ENCODE peak calls at places on chromosome 2, in four cellular contexts. B is H1, T is HCT116, R is GM12878. F is an unnamed sample.

GRCh38 chr2:232444409-232445148 is 11.4 kb upstream of the ALPI start:
- DNase-seq in T (peak; percentile 56), R (no peak), B (peak; percentile 44), F (peak; percentile 59)

GRCh38 chr2:240089306-240089705 is 36.0 kb upstream of the OR6B3 start:
- DNase-seq in R (no peak), B (no peak), T (no peak), F (no peak)

GRCh38 chr2:184890311-184890710 is 292.0 kb downstream of the ZNF804A start:
- DNase-seq in R (no peak), B (no peak), T (no peak), F (no peak)

GRCh38 chr2:171237754-171238505 is 77.2 kb upstream of the TLK1 start:
- DNase-seq in R (no peak), T (no peak), B (no peak), F (no peak)

GRCh38 chr2:1997976-1998375 is 253.7 kb upstream of the PXDN start:
- DNase-seq in R (no peak), B (no peak), T (no peak), F (no peak)

GRCh38 chr2:105576440-105577241 is 168.1 kb upstream of the NCK2 start:
- DNase-seq in T (peak; percentile 16), B (no peak), R (no peak), F (peak; percentile 38)

GRCh38 chr2:241129086-241129871 is 20.0 kb downstream of the PASK start:
- DNase-seq in T (no peak), B (no peak), R (no peak), F (no peak)

GRCh38 chr2:75896779-75897366 is 186.2 kb upstream of the GCFC2 start:
- DNase-seq in T (no peak), R (no peak), B (peak; percentile 39), F (peak; percentile 40)

GRCh38 chr2:14752294-14752693 is 119.8 kb downstream of the LRATD1 start:
- DNase-seq in B (no peak), T (no peak), R (no peak), F (no peak)

GRCh38 chr2:68943581-68944568 is 8.8 kb downstream of the GKN2 start:
- DNase-seq in T (peak; percentile 34), B (no peak), R (no peak), F (peak; percentile 30)

GRCh38 chr2:180495606-180496005 is 484.8 kb upstream of the UBE2E3 start:
- DNase-seq in T (no peak), R (no peak), B (no peak), F (no peak)

GRCh38 chr2:68905116-68905515 is 33.9 kb upstream of the BMP10 start:
- DNase-seq in R (no peak), T (no peak), B (no peak), F (no peak)

GRCh38 chr2:235468978-235469694 is 24.7 kb upstream of the AGAP1 start:
- DNase-seq in R (no peak), B (no peak), T (peak; percentile 67), F (peak; percentile 46)

GRCh38 chr2:60882971-60883753 is 1.8 kb downstream of the REL start:
- DNase-seq in R (peak; percentile 61), B (no peak), T (no peak), F (peak; percentile 27)

GRCh38 chr2:221517362-221518121 is 54.6 kb downstream of the EPHA4 start:
- DNase-seq in R (peak; percentile 57), B (no peak), T (peak; percentile 8), F (no peak)

GRCh38 chr2:154555700-154556099 is 142.8 kb upstream of the KCNJ3 start:
- DNase-seq in R (no peak), T (no peak), B (no peak), F (no peak)

GRCh38 chr2:64327510-64328414 is 126.2 kb upstream of the LGALSL start:
- DNase-seq in B (no peak), T (no peak), R (peak; percentile 43), F (no peak)

GRCh38 chr2:40318931-40319330 is 133.0 kb downstream of the SLC8A1 start:
- DNase-seq in T (no peak), B (no peak), R (no peak), F (no peak)

GRCh38 chr2:216992056-216992455 is 132.2 kb upstream of the TNP1 start:
- DNase-seq in R (no peak), T (no peak), B (no peak), F (no peak)

GRCh38 chr2:95354469-95354901 is 48.0 kb upstream of the FAHD2A start:
- DNase-seq in B (no peak), T (no peak), R (no peak), F (no peak)

GRCh38 chr2:145687445-145688104 is 1167.7 kb upstream of the ZEB2 start:
- DNase-seq in R (no peak), T (no peak), B (peak; percentile 5), F (no peak)

GRCh38 chr2:173058097-173058496 is 17.5 kb upstream of the MAP3K20 start:
- DNase-seq in R (no peak), T (no peak), B (no peak), F (no peak)

GRCh38 chr2:230864122-230864604 is 579 bp upstream of the ITM2C start:
- DNase-seq in R (no peak), T (no peak), B (no peak), F (no peak)

GRCh38 chr2:24122356-24123211 is 550 bp downstream of the PFN4 start:
- DNase-seq in T (no peak), B (no peak), R (no peak), F (no peak)

GRCh38 chr2:230872968-230873669 is 8.4 kb downstream of the ITM2C start:
- DNase-seq in B (no peak), R (peak; percentile 74), T (no peak), F (no peak)

GRCh38 chr2:231288535-231289078 is 90.2 kb downstream of the ARMC9 start:
- DNase-seq in R (no peak), T (no peak), B (no peak), F (no peak)

GRCh38 chr2:5911801-5912200 is 219.6 kb downstream of the SOX11 start:
- DNase-seq in R (no peak), T (no peak), B (no peak), F (no peak)

GRCh38 chr2:112679484-112679883 is 33.7 kb downstream of the SLC20A1 start:
- DNase-seq in T (no peak), B (no peak), R (no peak), F (no peak)

GRCh38 chr2:60461421-60462108 is 91.9 kb downstream of the BCL11A start:
- DNase-seq in R (no peak), T (no peak), B (no peak), F (no peak)

GRCh38 chr2:207008105-207008990 is 69.0 kb downstream of the CPO start:
- DNase-seq in B (peak; percentile 63), T (no peak), R (no peak), F (no peak)

GRCh38 chr2:31269087-31269486 is 35.1 kb downstream of the EHD3 start:
- DNase-seq in T (no peak), B (no peak), R (no peak), F (no peak)

GRCh38 chr2:240928476-240929363 is 22.6 kb downstream of the CROCC2 start:
- DNase-seq in T (no peak), R (no peak), B (no peak), F (no peak)

GRCh38 chr2:8455236-8456148 is 226.4 kb upstream of the ID2 start:
- DNase-seq in R (no peak), T (no peak), B (no peak), F (no peak)

DNA sequence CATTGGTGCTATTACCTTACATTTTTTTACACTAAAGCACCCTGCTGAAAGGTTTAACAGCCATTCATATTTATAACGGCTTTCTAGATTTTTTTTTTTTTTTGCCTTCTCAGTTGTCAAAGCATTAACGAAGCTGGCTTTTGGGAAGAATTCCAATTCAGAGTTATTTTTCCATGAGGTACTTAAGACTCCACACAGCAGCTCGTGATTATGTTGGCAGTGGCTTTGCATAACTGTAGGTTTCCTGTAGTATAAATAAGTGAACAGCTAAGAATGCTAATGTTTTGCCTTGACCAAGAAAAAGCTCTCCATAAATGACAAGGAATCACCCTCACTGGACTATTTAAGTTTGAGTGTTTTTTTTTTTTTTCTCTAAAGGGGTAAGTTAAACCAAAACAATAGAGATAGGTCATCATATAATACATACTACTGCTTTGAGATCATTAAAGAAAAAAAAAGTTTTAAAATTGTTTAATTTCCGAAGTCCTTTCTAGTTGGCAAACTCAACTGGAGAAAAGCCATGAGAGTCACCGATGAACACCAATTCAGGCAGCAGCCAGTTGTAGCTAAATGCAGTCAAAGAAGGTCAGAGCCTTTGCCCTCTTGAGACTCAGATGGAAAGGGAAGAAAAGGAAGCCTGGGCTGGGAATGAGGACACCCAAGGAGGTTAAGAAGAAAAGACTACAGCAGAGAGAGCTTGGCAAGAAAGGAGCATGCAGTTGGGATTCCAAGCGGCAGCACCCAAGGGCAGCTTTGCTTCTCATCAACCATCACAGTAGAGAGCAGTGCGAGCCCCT is 187.4 kb upstream of the NCKAP5 start:
- DNase-seq in T (no peak), R (no peak), B (no peak), F (no peak)
- TF ChIP-seq EGR1 in T (no peak), R (no peak), B (no peak), F (no peak)

DNA sequence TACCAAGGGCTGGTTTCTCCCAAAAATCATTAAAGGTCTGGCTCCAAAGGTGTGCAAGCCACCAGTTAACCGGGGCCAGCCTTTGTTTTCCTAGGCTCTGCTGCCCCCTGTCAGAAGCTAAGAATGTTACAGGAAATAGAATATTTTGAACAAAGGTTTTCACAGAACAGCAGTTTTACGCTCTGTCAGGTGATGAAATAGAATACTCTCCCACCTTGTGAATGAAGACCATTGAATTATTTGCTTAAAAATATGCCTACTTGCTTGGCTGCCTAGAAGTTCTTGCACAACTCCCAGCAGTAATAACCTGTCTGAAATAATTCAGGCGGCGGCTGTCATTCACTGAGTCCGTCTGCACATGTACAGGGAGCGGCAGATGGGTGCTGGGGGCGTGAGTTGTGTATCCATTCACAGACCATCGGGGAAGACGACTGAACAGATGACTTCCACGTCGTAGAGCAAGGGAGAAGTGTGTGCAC is 56.3 kb downstream of the SF3B1 start:
- DNase-seq in B (no peak), T (peak; percentile 37), R (no peak), F (peak; percentile 59)
- TF ChIP-seq CTCF in B (peak; percentile 75), T (peak; percentile 78), R (peak; percentile 64), F (peak; percentile 65)

GRCh38 chr2:219081701-219082331 is 21.1 kb upstream of the IHH start:
- DNase-seq in R (no peak), B (no peak), T (no peak), F (no peak)
- TF ChIP-seq EGR1 in R (no peak), B (no peak), T (no peak), F (no peak)

DNA sequence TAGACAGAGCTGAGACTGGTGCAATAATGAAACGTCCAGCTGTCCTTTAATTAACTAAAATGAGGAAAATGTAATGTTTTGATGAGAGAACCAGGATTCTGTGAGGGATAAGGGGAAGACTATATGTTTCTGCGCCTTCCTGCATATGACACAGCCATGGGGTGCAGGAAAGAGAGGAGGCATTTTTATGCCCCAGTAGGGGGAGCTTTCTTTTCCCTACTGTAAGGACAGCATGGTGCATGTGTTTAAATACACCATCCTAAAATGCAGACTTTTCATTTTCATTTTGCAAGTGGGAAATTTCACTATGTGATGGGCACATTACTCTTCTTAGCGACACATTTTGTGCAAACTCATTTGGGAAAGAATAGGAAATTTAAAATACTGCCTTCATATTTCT is 446.1 kb downstream of the ARHGAP15 start:
- DNase-seq in B (no peak), T (peak; percentile 7), R (no peak), F (no peak)
- TF ChIP-seq CTCF in B (peak; percentile 66), T (peak; percentile 61), R (peak; percentile 30), F (peak; percentile 55)